ENCODE peak calls at places on chromosomes 16 and 17, in four cellular contexts. T is cortex of kidney, E is left lung, D is fibroblast of the conjunctiva. S is an unnamed sample.

GRCh38 chr17:44910231-44911106 is 4.8 kb downstream of the GFAP start:
- DNase-seq in D (no peak), T (no peak), E (no peak), S (no peak)

GRCh38 chr17:28466521-28467048 is 6.9 kb upstream of the SLC13A2 start:
- DNase-seq in T (no peak), D (no peak), E (no peak), S (no peak)

GRCh38 chr17:82493517-82493840 is 26.1 kb upstream of the FOXK2 start:
- DNase-seq in E (no peak), T (no peak), D (no peak), S (no peak)

GRCh38 chr17:75872434-75873351 is 5.7 kb downstream of the TRIM47 start:
- DNase-seq in D (peak; percentile 79), E (peak; percentile 76), T (no peak), S (peak; percentile 86)

GRCh38 chr16:84599528-84600202 is 18.2 kb downstream of the COTL1 start:
- DNase-seq in T (no peak), E (peak; percentile 82), D (peak; percentile 62), S (peak; percentile 90)

GRCh38 chr17:18158022-18158600 is 25.5 kb upstream of the ALKBH5 start:
- DNase-seq in T (no peak), D (peak; percentile 76), E (peak; percentile 97), S (peak; percentile 90)

GRCh38 chr17:28057731-28058246 is 15.3 kb downstream of the NLK start:
- DNase-seq in T (no peak), D (no peak), E (no peak), S (peak; percentile 64)

GRCh38 chr17:49843774-49844350 is 4.0 kb downstream of the TAC4 start:
- DNase-seq in E (no peak), D (no peak), T (no peak), S (no peak)

GRCh38 chr16:77317059-77317458 is 117.8 kb downstream of the ADAMTS18 start:
- DNase-seq in T (no peak), D (no peak), E (no peak), S (no peak)

GRCh38 chr16:66551362-66551761 is 1.0 kb upstream of the CKLF start:
- DNase-seq in T (no peak), D (no peak), E (peak; percentile 62), S (peak; percentile 37)

GRCh38 chr16:56848056-56848936 is 16.7 kb upstream of the SLC12A3 start:
- DNase-seq in T (no peak), E (no peak), D (no peak), S (peak; percentile 79)

GRCh38 chr17:49815761-49816281 is 27.3 kb downstream of the KAT7 start:
- DNase-seq in D (no peak), E (no peak), T (no peak), S (no peak)

GRCh38 chr16:3646348-3646920 is 8.1 kb upstream of the DNASE1 start:
- DNase-seq in D (no peak), E (no peak), T (no peak), S (peak; percentile 31)

GRCh38 chr16:27742333-27742732 is 192.4 kb downstream of the KATNIP start:
- DNase-seq in D (no peak), E (no peak), T (no peak), S (no peak)

GRCh38 chr17:44979426-44980273 is 11.5 kb upstream of the C1QL1 start:
- DNase-seq in E (no peak), T (no peak), D (no peak), S (peak; percentile 23)

GRCh38 chr17:50097455-50097854 is 2.3 kb downstream of the PDK2 start:
- DNase-seq in E (no peak), D (no peak), T (no peak), S (no peak)

GRCh38 chr17:57852041-57852954 is 2.5 kb upstream of the MRPS23 start:
- DNase-seq in D (no peak), E (no peak), T (no peak), S (no peak)

GRCh38 chr17:28712037-28712704 is 483 bp upstream of the PROCA1 start:
- DNase-seq in T (no peak), D (no peak), E (peak; percentile 73), S (peak; percentile 31)

GRCh38 chr17:79810138-79811027 is 13.5 kb upstream of the CBX8 start:
- DNase-seq in T (no peak), D (no peak), E (peak; percentile 82), S (peak; percentile 77)

GRCh38 chr17:57562231-57562630 is 182.9 kb downstream of the CCDC182 start:
- DNase-seq in E (no peak), D (no peak), T (no peak), S (no peak)

GRCh38 chr17:76744747-76745146 is 6.8 kb downstream of the MFSD11 start:
- DNase-seq in T (no peak), E (no peak), D (no peak), S (no peak)

GRCh38 chr17:79048826-79049755 is 25.1 kb downstream of the C1QTNF1 start:
- DNase-seq in D (no peak), E (no peak), T (no peak), S (no peak)

GRCh38 chr17:66682293-66682692 is 152.6 kb upstream of the CACNG5 start:
- DNase-seq in E (no peak), D (no peak), T (no peak), S (no peak)

GRCh38 chr16:89565256-89565505 is 4.7 kb downstream of the RPL13 start:
- DNase-seq in T (no peak), D (no peak), E (no peak), S (no peak)

GRCh38 chr17:65048441-65048840 is 8.1 kb downstream of the GNA13 start:
- DNase-seq in D (no peak), T (no peak), E (no peak), S (no peak)

GRCh38 chr17:45171338-45172231 is 9.9 kb downstream of the HEXIM2 start:
- DNase-seq in D (no peak), T (no peak), E (peak; percentile 77), S (no peak)

GRCh38 chr16:27498426-27498825 is 51.3 kb downstream of the GTF3C1 start:
- DNase-seq in T (no peak), D (no peak), E (no peak), S (no peak)

GRCh38 chr17:43360376-43360738 is 38.4 kb upstream of the ARL4D start:
- DNase-seq in T (no peak), D (peak; percentile 81), E (no peak), S (peak; percentile 91)

GRCh38 chr17:2058521-2059124 is 3.7 kb downstream of the HIC1 start:
- DNase-seq in T (no peak), E (peak; percentile 89), D (peak; percentile 66), S (peak; percentile 91)

GRCh38 chr16:69073181-69073669 is 32.2 kb upstream of the HAS3 start:
- DNase-seq in E (no peak), D (peak; percentile 43), T (no peak), S (peak; percentile 79)

GRCh38 chr17:7440823-7441174 is 1.5 kb downstream of the FGF11 start:
- DNase-seq in E (peak; percentile 58), T (no peak), D (no peak), S (peak; percentile 39)

GRCh38 chr17:82882715-82883446 is 43.1 kb upstream of the ZNF750 start:
- DNase-seq in T (no peak), E (peak; percentile 74), D (no peak), S (no peak)

GRCh38 chr16:88343276-88343791 is 39.4 kb upstream of the ZNF469 start:
- DNase-seq in D (no peak), E (no peak), T (no peak), S (no peak)